ENCODE peak calls at places on chromosomes 11 and 22, in eight cellular contexts. I is cardiac muscle cell; J is lung microvascular endothelial cell; N is stimulated activated CD8-positive, alpha-beta memory T cell treated with anti-CD3 and anti-CD28 coated beads, Interleukin-4, amount 100 ng/mL, for 1 hour; Y is activated CD8-positive, alpha-beta memory T cell treated with anti-CD3 and anti-CD28 coated beads, Interleukin-2, amount 50 U/mL, for 4 hours; U is activated CD4-positive, CD25-positive, alpha-beta regulatory T cell; R is caudate nucleus; M is NCI-H2029. O is an unnamed sample.

GRCh38 chr22:36027579-36027959 is 1.1 kb downstream of the RBFOX2 start:
- DNase-seq in I (no peak), J (peak), N (no peak), Y (no peak), U (no peak), R (peak), M (no peak), O (no peak)

GRCh38 chr11:10807629-10808552 is 835 bp downstream of the EIF4G2 start:
- DNase-seq in I (peak), J (peak), N (peak), Y (peak), U (peak), R (peak), M (peak), O (peak)

GRCh38 chr22:42714768-42715430 is 5.8 kb downstream of the A4GALT start:
- DNase-seq in I (peak), J (peak), N (no peak), Y (no peak), U (no peak), R (no peak), M (no peak), O (no peak)

GRCh38 chr11:64920124-64920523 is 3.1 kb upstream of the ATG2A start:
- DNase-seq in I (no peak), J (no peak), N (no peak), Y (no peak), U (no peak), R (no peak), M (no peak), O (no peak)

GRCh38 chr11:62905286-62905685 is 15.9 kb downstream of the CHRM1 start:
- DNase-seq in I (peak), J (no peak), N (no peak), Y (no peak), U (no peak), R (no peak), M (no peak), O (no peak)

GRCh38 chr11:10930224-10930960 is 72.5 kb upstream of the ZBED5 start:
- DNase-seq in I (no peak), J (peak), N (no peak), Y (peak), U (no peak), R (no peak), M (no peak), O (peak)

GRCh38 chr22:42500164-42500835 is 19.3 kb downstream of the RRP7A start:
- DNase-seq in I (peak), J (peak), N (peak), Y (peak), U (peak), R (peak), M (peak), O (peak)

GRCh38 chr22:45638834-45639746 is 32.5 kb upstream of the ATXN10 start:
- DNase-seq in I (peak), J (peak), N (no peak), Y (no peak), U (no peak), R (no peak), M (no peak), O (no peak)

GRCh38 chr11:28346209-28346608 is 238.0 kb downstream of the METTL15 start:
- DNase-seq in I (no peak), J (no peak), N (no peak), Y (no peak), U (no peak), R (no peak), M (no peak), O (no peak)

GRCh38 chr11:123755344-123755743 is 1.0 kb upstream of the OR6X1 start:
- DNase-seq in I (no peak), J (no peak), N (no peak), Y (no peak), U (no peak), R (no peak), M (no peak), O (no peak)

GRCh38 chr11:3122775-3123201 is 42.3 kb downstream of the OSBPL5 start:
- DNase-seq in I (no peak), J (no peak), N (no peak), Y (peak), U (no peak), R (no peak), M (no peak), O (no peak)

GRCh38 chr11:45885274-45885920 is at the start of gene MAPK8IP1:
- DNase-seq in I (peak), J (peak), N (peak), Y (peak), U (peak), R (peak), M (peak), O (no peak)

GRCh38 chr11:116984589-116984988 is 113.6 kb downstream of the SIK3 start:
- DNase-seq in I (peak), J (peak), N (no peak), Y (no peak), U (no peak), R (no peak), M (no peak), O (no peak)

GRCh38 chr11:72680624-72681158 is 6.5 kb upstream of the PDE2A start:
- DNase-seq in I (no peak), J (no peak), N (no peak), Y (no peak), U (no peak), R (no peak), M (no peak), O (no peak)

GRCh38 chr11:36376315-36376887 is 80.3 kb downstream of the PRR5L start:
- DNase-seq in I (peak), J (peak), N (no peak), Y (peak), U (no peak), R (no peak), M (no peak), O (no peak)

GRCh38 chr22:41936894-41937169 is 10.1 kb downstream of the CENPM start:
- DNase-seq in I (no peak), J (no peak), N (no peak), Y (no peak), U (no peak), R (no peak), M (no peak), O (no peak)

GRCh38 chr11:83819936-83820549 is 533.9 kb upstream of the CCDC90B start:
- DNase-seq in I (peak), J (peak), N (no peak), Y (no peak), U (no peak), R (no peak), M (peak), O (peak)

GRCh38 chr22:47173535-47174021 is 411.1 kb downstream of the TBC1D22A start:
- DNase-seq in I (no peak), J (no peak), N (no peak), Y (peak), U (no peak), R (no peak), M (no peak), O (no peak)

GRCh38 chr22:45877651-45878050 is 99.3 kb downstream of the WNT7B start:
- DNase-seq in I (no peak), J (no peak), N (no peak), Y (peak), U (no peak), R (no peak), M (no peak), O (no peak)

O was measured in dermis microvascular lymphatic vessel endothelial cell.